ENCODE peak calls at places on chromosomes 4 and X, in seven cellular contexts. One of them, this sample, is unnamed.

GRCh38 chr4:170259631-170260153 is 169.9 kb upstream of the AADAT start:
- DNase-seq in PC-3: peak; percentile 92
- DNase-seq in HCT116: peak; percentile 93
- DNase-seq in SK-N-SH: peak; percentile 61
- DNase-seq in OCI-LY7: peak; percentile 88
- DNase-seq in neural progenitor cell: peak; percentile 98
- DNase-seq in GM23248: peak; percentile 88
- DNase-seq in this sample: peak; percentile 96

GRCh38 chrX:20595928-20596550 is 329.3 kb upstream of the RPS6KA3 start:
- DNase-seq in PC-3: peak; percentile 72
- DNase-seq in HCT116: no peak
- DNase-seq in SK-N-SH: no peak
- DNase-seq in OCI-LY7: no peak
- DNase-seq in neural progenitor cell: no peak
- DNase-seq in GM23248: peak; percentile 70
- DNase-seq in this sample: peak; percentile 13

GRCh38 chr4:152458801-152459302 is 77.0 kb downstream of the FBXW7 start:
- DNase-seq in PC-3: no peak
- DNase-seq in HCT116: no peak
- DNase-seq in SK-N-SH: no peak
- DNase-seq in OCI-LY7: no peak
- DNase-seq in neural progenitor cell: no peak
- DNase-seq in GM23248: peak; percentile 2
- DNase-seq in this sample: no peak

GRCh38 chr4:169311643-169312365 is 41.0 kb upstream of the SH3RF1 start:
- DNase-seq in PC-3: peak; percentile 53
- DNase-seq in HCT116: peak; percentile 66
- DNase-seq in SK-N-SH: peak; percentile 51
- DNase-seq in OCI-LY7: peak; percentile 19
- DNase-seq in neural progenitor cell: peak; percentile 81
- DNase-seq in GM23248: peak; percentile 60
- DNase-seq in this sample: peak; percentile 71

GRCh38 chr4:85722401-85722800 is 247.5 kb downstream of the ARHGAP24 start:
- DNase-seq in PC-3: no peak
- DNase-seq in HCT116: no peak
- DNase-seq in SK-N-SH: no peak
- DNase-seq in OCI-LY7: no peak
- DNase-seq in neural progenitor cell: no peak
- DNase-seq in GM23248: no peak
- DNase-seq in this sample: no peak

GRCh38 chr4:181301735-181302380 is 941.3 kb upstream of the TENM3 start:
- DNase-seq in PC-3: peak; percentile 33
- DNase-seq in HCT116: peak; percentile 41
- DNase-seq in SK-N-SH: no peak
- DNase-seq in OCI-LY7: peak; percentile 74
- DNase-seq in neural progenitor cell: peak; percentile 58
- DNase-seq in GM23248: peak; percentile 3
- DNase-seq in this sample: peak; percentile 68

GRCh38 chr4:54165438-54165837 is 63.7 kb upstream of the PDGFRA start:
- DNase-seq in PC-3: peak; percentile 91
- DNase-seq in HCT116: peak; percentile 36
- DNase-seq in SK-N-SH: no peak
- DNase-seq in OCI-LY7: no peak
- DNase-seq in neural progenitor cell: no peak
- DNase-seq in GM23248: peak; percentile 93
- DNase-seq in this sample: no peak

GRCh38 chr4:127140306-127140705 is 492.5 kb upstream of the INTU start:
- DNase-seq in PC-3: peak; percentile 41
- DNase-seq in HCT116: no peak
- DNase-seq in SK-N-SH: no peak
- DNase-seq in OCI-LY7: no peak
- DNase-seq in neural progenitor cell: no peak
- DNase-seq in GM23248: peak; percentile 45
- DNase-seq in this sample: no peak

GRCh38 chrX:150693782-150694574 is 782 bp downstream of the MTMR1 start:
- DNase-seq in PC-3: peak; percentile 91
- DNase-seq in HCT116: peak; percentile 8
- DNase-seq in SK-N-SH: peak; percentile 82
- DNase-seq in OCI-LY7: peak; percentile 93
- DNase-seq in neural progenitor cell: peak; percentile 52
- DNase-seq in GM23248: peak; percentile 80
- DNase-seq in this sample: peak; percentile 65

GRCh38 chr4:76562851-76563803 is 128.1 kb downstream of the SHROOM3 start:
- DNase-seq in PC-3: peak; percentile 76
- DNase-seq in HCT116: no peak
- DNase-seq in SK-N-SH: no peak
- DNase-seq in OCI-LY7: no peak
- DNase-seq in neural progenitor cell: no peak
- DNase-seq in GM23248: peak; percentile 46
- DNase-seq in this sample: peak; percentile 52

GRCh38 chrX:32644476-32644875 is 566.9 kb downstream of the DMD start:
- DNase-seq in PC-3: no peak
- DNase-seq in HCT116: no peak
- DNase-seq in SK-N-SH: no peak
- DNase-seq in OCI-LY7: no peak
- DNase-seq in neural progenitor cell: peak; percentile 35
- DNase-seq in GM23248: no peak
- DNase-seq in this sample: no peak
- TF ChIP-seq EZH2phosphoT487 in PC-3: no peak
- TF ChIP-seq EZH2phosphoT487 in HCT116: no peak
- TF ChIP-seq EZH2phosphoT487 in SK-N-SH: no peak
- TF ChIP-seq EZH2phosphoT487 in OCI-LY7: no peak
- TF ChIP-seq EZH2phosphoT487 in neural progenitor cell: no peak
- TF ChIP-seq EZH2phosphoT487 in GM23248: no peak
- TF ChIP-seq EZH2phosphoT487 in this sample: no peak

DNA sequence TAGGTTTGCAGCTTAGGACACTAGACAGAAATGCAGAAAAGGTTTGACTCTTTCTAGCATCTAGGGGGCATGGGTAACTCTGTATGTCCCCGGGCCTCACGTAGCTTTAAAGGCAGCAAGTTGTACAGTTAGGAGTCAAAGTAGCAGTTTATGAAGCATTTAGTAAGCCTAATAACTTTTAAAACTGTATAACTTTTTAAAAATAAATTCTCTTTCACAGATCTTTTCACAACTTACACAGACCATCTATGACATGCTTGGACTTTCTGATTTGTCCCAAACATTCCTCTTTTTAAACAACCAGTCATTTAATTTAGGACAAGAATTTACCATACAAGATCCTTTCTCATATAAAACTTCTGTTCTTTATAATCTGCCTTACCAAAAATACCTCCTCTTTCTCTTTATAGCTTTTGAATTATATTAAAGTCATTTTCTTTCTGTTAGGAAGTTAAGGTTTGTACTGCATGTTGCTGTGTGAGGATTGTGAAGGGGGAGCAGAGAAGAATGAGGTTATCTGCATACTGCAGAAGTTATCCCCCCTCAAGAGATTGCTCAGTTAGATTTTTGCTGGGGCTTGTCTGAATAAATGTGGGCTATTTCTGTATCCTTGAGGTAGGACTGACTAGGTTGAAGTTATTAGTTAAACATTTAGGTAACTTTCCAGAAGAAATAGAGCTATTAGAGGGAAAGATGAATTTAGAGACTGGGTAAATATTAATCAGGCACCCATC is 94.3 kb downstream of the CPE start:
- DNase-seq in PC-3: peak; percentile 6
- DNase-seq in HCT116: no peak
- DNase-seq in SK-N-SH: no peak
- DNase-seq in OCI-LY7: peak; percentile 7
- DNase-seq in neural progenitor cell: no peak
- DNase-seq in GM23248: no peak
- DNase-seq in this sample: no peak
- H3K9me3 ChIP-seq in PC-3: peaks cover 22% of the 10 kb centered on the region
- H3K9me3 ChIP-seq in HCT116: peaks cover 9% of the 10 kb centered on the region
- H3K9me3 ChIP-seq in SK-N-SH: no peaks in the 10 kb centered on the region
- H3K9me3 ChIP-seq in OCI-LY7: peaks cover 23% of the 10 kb centered on the region
- H3K9me3 ChIP-seq in neural progenitor cell: peaks cover 30% of the 10 kb centered on the region
- H3K9me3 ChIP-seq in GM23248: no peaks in the 10 kb centered on the region
- H3K9me3 ChIP-seq in this sample: peaks cover 10% of the 10 kb centered on the region

DNA sequence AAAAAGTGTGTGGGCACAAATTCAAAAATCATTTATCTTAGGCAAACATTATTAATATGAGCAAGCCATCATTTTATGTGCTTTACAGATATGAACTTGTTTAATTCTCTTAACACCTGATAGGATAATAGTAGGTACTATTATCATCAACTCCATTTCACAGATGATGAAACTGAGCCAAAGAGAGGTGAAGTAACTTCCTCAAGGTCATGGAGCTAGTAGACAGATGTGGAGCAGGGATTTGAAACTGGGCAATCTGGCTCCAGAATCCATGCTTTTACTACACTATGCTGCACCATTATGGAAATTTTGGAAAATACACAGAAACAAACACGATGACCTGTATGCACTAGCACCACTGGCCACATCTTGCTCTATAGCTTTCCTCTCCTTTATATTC is 1.0 kb upstream of the PIN4 start:
- DNase-seq in PC-3: no peak
- DNase-seq in HCT116: no peak
- DNase-seq in SK-N-SH: peak; percentile 19
- DNase-seq in OCI-LY7: peak; percentile 5
- DNase-seq in neural progenitor cell: no peak
- DNase-seq in GM23248: no peak
- DNase-seq in this sample: no peak
- H2AFZ ChIP-seq in PC-3: peak overlapping the region; percentile 92
- H2AFZ ChIP-seq in HCT116: no peak overlapping the region
- H2AFZ ChIP-seq in SK-N-SH: peak overlapping the region; percentile 99
- H2AFZ ChIP-seq in OCI-LY7: peak overlapping the region; percentile 95
- H2AFZ ChIP-seq in neural progenitor cell: no peak overlapping the region
- H2AFZ ChIP-seq in GM23248: peak overlapping the region; percentile 93
- H2AFZ ChIP-seq in this sample: peak overlapping the region; percentile 66

DNA sequence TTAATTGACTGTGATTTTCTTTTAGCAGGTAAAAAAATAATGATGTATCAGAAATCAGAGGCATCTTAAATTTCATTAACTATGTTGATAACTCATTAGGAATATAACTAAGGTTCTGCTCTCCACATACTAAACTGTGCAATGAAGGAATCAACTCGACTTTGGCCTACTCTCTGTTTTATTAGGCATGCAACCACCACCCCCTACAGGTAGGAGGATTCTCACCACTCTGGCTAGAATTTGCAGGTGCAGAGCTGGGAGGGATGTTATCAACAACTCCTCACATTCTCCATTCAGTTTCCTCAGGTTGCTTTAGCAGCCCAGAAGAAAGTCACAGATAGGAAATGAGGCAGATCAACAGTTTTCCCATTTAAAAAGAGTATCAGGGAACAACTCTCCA is 160.1 kb downstream of the COX18 start:
- DNase-seq in PC-3: peak; percentile 60
- DNase-seq in HCT116: no peak
- DNase-seq in SK-N-SH: peak; percentile 4
- DNase-seq in OCI-LY7: peak; percentile 3
- DNase-seq in neural progenitor cell: peak; percentile 52
- DNase-seq in GM23248: peak; percentile 23
- DNase-seq in this sample: peak; percentile 56
- TF ChIP-seq EZH2phosphoT487 in PC-3: no peak
- TF ChIP-seq EZH2phosphoT487 in HCT116: no peak
- TF ChIP-seq EZH2phosphoT487 in SK-N-SH: no peak
- TF ChIP-seq EZH2phosphoT487 in OCI-LY7: no peak
- TF ChIP-seq EZH2phosphoT487 in neural progenitor cell: no peak
- TF ChIP-seq EZH2phosphoT487 in GM23248: no peak
- TF ChIP-seq EZH2phosphoT487 in this sample: no peak

DNA sequence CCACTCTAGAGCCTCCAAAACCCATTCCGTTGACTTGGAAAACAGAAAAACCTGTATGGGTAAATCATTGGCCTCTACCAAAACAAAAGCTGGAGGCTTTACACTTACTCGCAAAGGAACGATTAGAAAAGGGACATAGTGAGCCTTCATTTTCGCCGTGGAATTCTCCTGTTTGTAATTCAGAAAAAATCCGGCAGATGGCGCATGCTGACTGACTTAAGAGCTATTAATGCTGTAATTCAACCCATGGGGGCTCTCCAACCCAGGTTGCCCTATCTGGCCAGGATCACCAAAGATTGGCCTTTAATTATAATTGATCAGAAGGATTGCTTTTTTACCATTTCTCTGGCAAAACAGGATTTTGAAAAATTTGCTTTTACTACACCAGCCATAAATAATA is 60.8 kb downstream of the ZNF732 start:
- DNase-seq in PC-3: peak; percentile 58
- DNase-seq in HCT116: peak; percentile 12
- DNase-seq in SK-N-SH: no peak
- DNase-seq in OCI-LY7: peak; percentile 78
- DNase-seq in neural progenitor cell: peak; percentile 38
- DNase-seq in GM23248: peak; percentile 43
- DNase-seq in this sample: peak; percentile 26
- H3K9me3 ChIP-seq in PC-3: peaks cover 13% of the 10 kb centered on the region
- H3K9me3 ChIP-seq in HCT116: peaks cover 9% of the 10 kb centered on the region
- H3K9me3 ChIP-seq in SK-N-SH: peaks cover 20% of the 10 kb centered on the region
- H3K9me3 ChIP-seq in OCI-LY7: peaks cover 27% of the 10 kb centered on the region
- H3K9me3 ChIP-seq in neural progenitor cell: peaks cover 32% of the 10 kb centered on the region
- H3K9me3 ChIP-seq in GM23248: no peaks in the 10 kb centered on the region
- H3K9me3 ChIP-seq in this sample: no peaks in the 10 kb centered on the region

GRCh38 chr4:57099363-57099762 is 10.8 kb downstream of the IGFBP7 start:
- DNase-seq in PC-3: no peak
- DNase-seq in HCT116: no peak
- DNase-seq in SK-N-SH: no peak
- DNase-seq in OCI-LY7: no peak
- DNase-seq in neural progenitor cell: no peak
- DNase-seq in GM23248: no peak
- DNase-seq in this sample: no peak

GRCh38 chr4:57104706-57105560 is 5.3 kb downstream of the IGFBP7 start:
- DNase-seq in PC-3: no peak
- DNase-seq in HCT116: no peak
- DNase-seq in SK-N-SH: no peak
- DNase-seq in OCI-LY7: no peak
- DNase-seq in neural progenitor cell: no peak
- DNase-seq in GM23248: peak; percentile 28
- DNase-seq in this sample: no peak

GRCh38 chr4:57103051-57103450 is 7.1 kb downstream of the IGFBP7 start:
- DNase-seq in PC-3: no peak
- DNase-seq in HCT116: no peak
- DNase-seq in SK-N-SH: no peak
- DNase-seq in OCI-LY7: no peak
- DNase-seq in neural progenitor cell: no peak
- DNase-seq in GM23248: peak; percentile 43
- DNase-seq in this sample: no peak

GRCh38 chr4:57100979-57101629 is 9.1 kb downstream of the IGFBP7 start:
- DNase-seq in PC-3: no peak
- DNase-seq in HCT116: no peak
- DNase-seq in SK-N-SH: peak; percentile 51
- DNase-seq in OCI-LY7: no peak
- DNase-seq in neural progenitor cell: no peak
- DNase-seq in GM23248: peak; percentile 40
- DNase-seq in this sample: no peak

GRCh38 chr4:57102050-57102564 is 8.1 kb downstream of the IGFBP7 start:
- DNase-seq in PC-3: peak; percentile 24
- DNase-seq in HCT116: no peak
- DNase-seq in SK-N-SH: no peak
- DNase-seq in OCI-LY7: no peak
- DNase-seq in neural progenitor cell: no peak
- DNase-seq in GM23248: peak; percentile 84
- DNase-seq in this sample: no peak
- H2AFZ ChIP-seq in PC-3: no peak overlapping the region
- H2AFZ ChIP-seq in HCT116: no peak overlapping the region
- H2AFZ ChIP-seq in SK-N-SH: peak overlapping the region; percentile 35
- H2AFZ ChIP-seq in OCI-LY7: no peak overlapping the region
- H2AFZ ChIP-seq in neural progenitor cell: no peak overlapping the region
- H2AFZ ChIP-seq in GM23248: peak overlapping the region; percentile 26
- H2AFZ ChIP-seq in this sample: no peak overlapping the region

GRCh38 chrX:113986427-113986826 is 597.5 kb upstream of the HTR2C start:
- DNase-seq in PC-3: no peak
- DNase-seq in HCT116: no peak
- DNase-seq in SK-N-SH: no peak
- DNase-seq in OCI-LY7: no peak
- DNase-seq in neural progenitor cell: no peak
- DNase-seq in GM23248: no peak
- DNase-seq in this sample: no peak
- TF ChIP-seq EZH2phosphoT487 in PC-3: no peak
- TF ChIP-seq EZH2phosphoT487 in HCT116: no peak
- TF ChIP-seq EZH2phosphoT487 in SK-N-SH: no peak
- TF ChIP-seq EZH2phosphoT487 in OCI-LY7: no peak
- TF ChIP-seq EZH2phosphoT487 in neural progenitor cell: no peak
- TF ChIP-seq EZH2phosphoT487 in GM23248: no peak
- TF ChIP-seq EZH2phosphoT487 in this sample: no peak

GRCh38 chr4:200936-201335 is 76.6 kb downstream of the ZNF718 start:
- DNase-seq in PC-3: no peak
- DNase-seq in HCT116: no peak
- DNase-seq in SK-N-SH: no peak
- DNase-seq in OCI-LY7: no peak
- DNase-seq in neural progenitor cell: no peak
- DNase-seq in GM23248: no peak
- DNase-seq in this sample: no peak
- H3K9me3 ChIP-seq in PC-3: no peaks in the 10 kb centered on the region
- H3K9me3 ChIP-seq in HCT116: peaks cover 9% of the 10 kb centered on the region
- H3K9me3 ChIP-seq in SK-N-SH: peaks cover 4% of the 10 kb centered on the region
- H3K9me3 ChIP-seq in OCI-LY7: peaks cover 23% of the 10 kb centered on the region
- H3K9me3 ChIP-seq in neural progenitor cell: peaks cover 15% of the 10 kb centered on the region
- H3K9me3 ChIP-seq in GM23248: no peaks in the 10 kb centered on the region
- H3K9me3 ChIP-seq in this sample: no peaks in the 10 kb centered on the region